ENCODE peak calls at places on chromosomes 6 and 20, in four cellular contexts. S is mesendoderm, K is trophoblast cell, H is IMR-90. U is an unnamed sample.

GRCh38 chr20:14604143-14604542 is 266.7 kb upstream of the FLRT3 start:
- DNase-seq in H (no peak), S (no peak), K (no peak), U (no peak)

GRCh38 chr6:128482642-128483041 is 37.8 kb downstream of the PTPRK start:
- DNase-seq in K (no peak), S (peak), H (no peak), U (no peak)

GRCh38 chr6:36615018-36615761 is 21.0 kb downstream of the SRSF3 start:
- DNase-seq in H (peak), S (peak), K (peak), U (peak)

GRCh38 chr20:13321416-13321815 is 100.3 kb downstream of the ISM1 start:
- DNase-seq in S (no peak), K (no peak), H (no peak), U (no peak)

GRCh38 chr6:51678274-51678673 is 409.1 kb downstream of the PKHD1 start:
- DNase-seq in K (no peak), S (no peak), H (no peak), U (no peak)

GRCh38 chr6:98526465-98526864 is 307.9 kb upstream of the POU3F2 start:
- DNase-seq in K (no peak), H (no peak), S (no peak), U (no peak)

GRCh38 chr6:138618168-138618567 is 118.9 kb upstream of the NHSL1 start:
- DNase-seq in K (no peak), H (peak), S (no peak), U (no peak)

GRCh38 chr6:154247119-154247814 is 109.3 kb downstream of the IPCEF1 start:
- DNase-seq in S (peak), K (peak), H (no peak), U (peak)

GRCh38 chr6:129402244-129402643 is 307.7 kb downstream of the ARHGAP18 start:
- DNase-seq in H (peak), S (peak), K (peak), U (no peak)

GRCh38 chr6:40185486-40185885 is 251.2 kb upstream of the MOCS1 start:
- DNase-seq in H (no peak), K (no peak), S (no peak), U (no peak)

GRCh38 chr20:10667560-10668167 is 6.1 kb downstream of the JAG1 start:
- DNase-seq in K (no peak), H (no peak), S (no peak), U (peak)

GRCh38 chr6:127462391-127462790 is 3.2 kb upstream of the KIAA0408 start:
- DNase-seq in H (peak), K (no peak), S (peak), U (no peak)

GRCh38 chr6:8194499-8194898 is 92.2 kb upstream of the EEF1E1 start:
- DNase-seq in H (no peak), K (no peak), S (peak), U (no peak)

GRCh38 chr20:49115565-49115964 is 69.5 kb downstream of the CSE1L start:
- DNase-seq in H (peak), S (no peak), K (no peak), U (no peak)

GRCh38 chr6:23797041-23797440 is 329.0 kb upstream of the NRSN1 start:
- DNase-seq in S (peak), K (no peak), H (no peak), U (no peak)

GRCh38 chr6:43186019-43186418 is 4.0 kb downstream of the CUL9 start:
- DNase-seq in S (no peak), K (no peak), H (no peak), U (no peak)

GRCh38 chr6:66599541-66599940 is 892.5 kb upstream of the EYS start:
- DNase-seq in K (no peak), S (no peak), H (no peak), U (no peak)

GRCh38 chr20:49797292-49797628 is 15.4 kb upstream of the SLC9A8 start:
- DNase-seq in K (no peak), S (no peak), H (no peak), U (no peak)

GRCh38 chr6:152380351-152380767 is 256.8 kb downstream of the SYNE1 start:
- DNase-seq in H (peak), S (peak), K (peak), U (no peak)

GRCh38 chr6:167861424-167861823 is 34.7 kb downstream of the AFDN start:
- DNase-seq in S (peak), K (no peak), H (no peak), U (no peak)

GRCh38 chr20:8853805-8854338 is 215.0 kb upstream of the PLCB4 start:
- DNase-seq in S (peak), H (peak), K (peak), U (peak)

GRCh38 chr6:4039348-4039747 is 39.6 kb downstream of the FAM217A start:
- DNase-seq in K (no peak), H (no peak), S (no peak), U (no peak)

GRCh38 chr6:28446818-28447511 is 3.7 kb upstream of the ZSCAN23 start:
- DNase-seq in K (no peak), S (peak), H (peak), U (peak)

GRCh38 chr6:166736606-166737005 is 109.6 kb upstream of the RPS6KA2 start:
- DNase-seq in S (peak), H (peak), K (no peak), U (no peak)

GRCh38 chr6:113754291-113754690 is 102.9 kb upstream of the MARCKS start:
- DNase-seq in H (no peak), K (no peak), S (no peak), U (no peak)

GRCh38 chr20:47330933-47331708 is 25.4 kb downstream of the ZMYND8 start:
- DNase-seq in K (peak), S (no peak), H (peak), U (no peak)

GRCh38 chr6:141321486-141322347 is 811.0 kb upstream of the GJE1 start:
- DNase-seq in H (peak), S (peak), K (peak), U (no peak)

GRCh38 chr20:32164984-32165735 is 42.4 kb downstream of the PLAGL2 start:
- DNase-seq in K (no peak), H (peak), S (no peak), U (no peak)

GRCh38 chr20:57251344-57251743 is 15.1 kb downstream of the BMP7 start:
- DNase-seq in S (peak), H (no peak), K (no peak), U (no peak)

GRCh38 chr20:4160761-4161305 is 145.5 kb upstream of the RNF24 start:
- DNase-seq in K (no peak), H (peak), S (no peak), U (no peak)

GRCh38 chr20:42565106-42565990 is 624.4 kb downstream of the PTPRT start:
- DNase-seq in S (no peak), K (no peak), H (no peak), U (no peak)

GRCh38 chr20:3074812-3075211 is 3.4 kb downstream of the OXT start:
- DNase-seq in S (no peak), K (no peak), H (no peak), U (no peak)

GRCh38 chr6:167469101-167469500 is 144.2 kb downstream of the TTLL2 start:
- DNase-seq in S (no peak), H (no peak), K (no peak), U (no peak)

GRCh38 chr6:133768656-133769295 is 120.1 kb upstream of the TCF21 start:
- DNase-seq in H (no peak), S (peak), K (no peak), U (no peak)

GRCh38 chr6:2524090-2524489 is 226.6 kb downstream of the MYLK4 start:
- DNase-seq in H (no peak), S (peak), K (peak), U (no peak)

GRCh38 chr20:17543531-17543961 is 12.4 kb upstream of the BFSP1 start:
- DNase-seq in K (no peak), H (peak), S (no peak), U (no peak)

GRCh38 chr6:6918216-6918983 is 189.4 kb upstream of the RREB1 start:
- DNase-seq in H (peak), S (no peak), K (peak), U (no peak)

GRCh38 chr6:156880913-156881312 is 103.7 kb downstream of the ARID1B start:
- DNase-seq in H (no peak), S (no peak), K (peak), U (no peak)

GRCh38 chr6:156881687-156882629 is 104.8 kb downstream of the ARID1B start:
- DNase-seq in K (no peak), H (peak), S (no peak), U (no peak)

GRCh38 chr6:156877126-156877863 is 100.1 kb downstream of the ARID1B start:
- DNase-seq in S (no peak), K (no peak), H (no peak), U (no peak)

GRCh38 chr6:156878688-156879087 is 101.5 kb downstream of the ARID1B start:
- DNase-seq in S (no peak), H (no peak), K (no peak), U (no peak)

DNA sequence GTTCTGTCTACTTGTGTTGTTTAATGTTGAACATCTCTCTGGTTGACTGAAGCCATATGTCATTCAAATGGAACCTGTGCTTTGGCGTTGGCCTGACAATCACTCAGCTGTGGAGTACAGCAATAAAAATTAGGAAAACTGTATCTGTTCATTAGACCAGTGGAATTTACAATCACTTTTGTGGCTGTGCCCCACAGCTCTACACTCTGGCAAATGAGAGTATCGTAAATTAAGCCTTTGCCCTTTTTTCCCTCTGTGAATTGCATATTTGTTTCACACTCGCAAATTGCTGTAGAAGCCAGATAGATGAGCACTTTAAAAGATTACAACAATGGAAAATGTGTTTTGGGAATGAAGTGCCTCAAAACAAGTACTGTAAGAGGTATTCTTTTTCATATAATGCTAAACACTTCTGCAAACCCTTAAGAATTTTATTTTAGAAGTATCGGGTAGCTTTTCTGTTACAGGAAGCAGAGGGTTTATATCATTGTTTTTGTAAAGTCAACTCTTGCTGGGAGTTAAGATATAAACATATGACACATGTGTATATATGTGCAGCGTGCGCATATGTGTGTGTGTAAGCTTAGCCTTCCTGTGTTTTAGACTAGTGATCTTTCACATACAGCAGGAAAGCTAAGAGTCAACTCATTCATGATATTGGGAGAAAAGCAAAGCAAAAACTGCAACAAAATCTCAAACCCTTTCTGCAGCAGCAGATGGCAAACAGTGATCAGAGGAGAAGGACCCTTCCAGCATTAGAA is 102.2 kb downstream of the ARID1B start:
- DNase-seq in K (no peak), S (no peak), H (peak), U (no peak)
- H3K23ac ChIP-seq in K (no peak), S (no peak), H (peak), U (no peak)

GRCh38 chr6:33991610-33992009 is 154.3 kb downstream of the GRM4 start:
- DNase-seq in H (no peak), S (no peak), K (no peak), U (no peak)

GRCh38 chr6:33993091-33993490 is 152.8 kb downstream of the GRM4 start:
- DNase-seq in H (no peak), S (no peak), K (no peak), U (no peak)

GRCh38 chr6:33990061-33990541 is 155.8 kb downstream of the GRM4 start:
- DNase-seq in S (no peak), K (no peak), H (no peak), U (no peak)

GRCh38 chr6:33993653-33994052 is 152.2 kb downstream of the GRM4 start:
- DNase-seq in S (no peak), K (no peak), H (no peak), U (no peak)

GRCh38 chr6:33992191-33992590 is 153.7 kb downstream of the GRM4 start:
- DNase-seq in H (no peak), S (no peak), K (no peak), U (no peak)
- H3K23ac ChIP-seq in H (no peak), S (no peak), K (no peak), U (no peak)

DNA sequence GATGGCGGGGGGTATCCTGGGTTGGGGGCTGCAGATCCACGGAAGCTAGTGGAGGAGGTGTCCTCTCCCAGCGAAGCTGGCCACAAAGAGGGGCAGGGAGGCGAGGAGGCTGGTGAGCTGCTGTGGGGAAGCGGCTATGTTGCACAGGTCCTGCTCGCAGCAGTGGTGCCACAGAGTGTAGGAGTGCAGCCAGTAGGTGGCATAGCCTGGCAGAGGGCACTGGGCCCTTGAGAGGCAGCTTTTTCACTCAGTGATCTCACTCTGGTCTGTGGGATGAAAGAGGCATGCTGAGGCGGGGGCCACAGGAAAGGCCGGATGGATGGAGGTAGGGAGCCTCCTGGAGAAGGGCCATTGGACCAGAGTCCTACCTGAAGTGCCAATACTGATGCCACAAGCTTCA is 2.9 kb upstream of the LY6G6D start:
- DNase-seq in S (no peak), K (no peak), H (no peak), U (no peak)
- H3K23ac ChIP-seq in S (no peak), K (no peak), H (no peak), U (peak)

DNA sequence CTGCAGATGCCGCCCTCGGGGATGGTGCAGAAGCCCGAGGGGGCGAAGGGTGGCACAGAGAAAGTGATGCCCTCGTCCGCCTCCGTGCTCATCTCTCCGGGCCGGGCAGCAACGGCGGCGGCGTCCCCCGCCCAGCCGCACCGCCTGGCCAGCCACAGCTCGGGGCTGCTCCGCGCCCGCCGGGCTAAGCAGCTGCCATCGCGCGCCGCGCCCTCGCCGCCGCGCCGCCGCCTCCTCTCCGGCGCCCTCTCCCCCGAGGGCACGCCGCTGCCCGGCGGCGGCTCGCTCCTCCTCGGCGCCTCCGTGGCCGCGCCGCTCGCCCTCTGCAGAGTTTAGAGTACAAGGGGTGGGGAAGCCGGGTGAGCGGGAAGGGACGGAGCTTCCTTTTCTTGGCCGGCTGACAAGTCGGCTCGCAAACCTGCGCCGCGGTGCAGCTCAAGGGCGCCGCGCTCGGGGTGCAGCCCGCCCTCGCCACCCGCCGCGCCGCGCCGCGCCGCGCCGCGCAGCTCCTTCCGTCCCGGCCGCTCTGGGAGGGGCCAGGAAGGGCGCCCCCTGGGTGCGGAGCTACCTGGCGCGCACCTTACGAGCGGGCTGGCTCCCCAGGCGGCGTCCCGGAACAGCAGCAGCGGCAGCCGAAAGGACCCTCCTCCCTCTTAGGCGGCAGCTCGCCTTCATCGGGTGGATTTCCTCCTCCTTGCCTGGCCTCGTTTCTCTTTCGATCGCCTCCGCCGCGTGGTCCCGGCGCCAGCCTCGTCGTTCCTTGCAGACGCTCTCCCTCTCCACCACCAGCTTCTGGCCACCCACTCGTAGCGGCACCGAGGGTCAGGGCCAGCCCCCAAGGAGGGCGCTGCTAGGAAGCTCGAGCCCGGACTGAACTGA is at the start of gene MAP3K5:
- DNase-seq in H (peak), K (peak), S (peak), U (peak)
- H3K23ac ChIP-seq in H (peak), K (no peak), S (peak), U (peak)

DNA sequence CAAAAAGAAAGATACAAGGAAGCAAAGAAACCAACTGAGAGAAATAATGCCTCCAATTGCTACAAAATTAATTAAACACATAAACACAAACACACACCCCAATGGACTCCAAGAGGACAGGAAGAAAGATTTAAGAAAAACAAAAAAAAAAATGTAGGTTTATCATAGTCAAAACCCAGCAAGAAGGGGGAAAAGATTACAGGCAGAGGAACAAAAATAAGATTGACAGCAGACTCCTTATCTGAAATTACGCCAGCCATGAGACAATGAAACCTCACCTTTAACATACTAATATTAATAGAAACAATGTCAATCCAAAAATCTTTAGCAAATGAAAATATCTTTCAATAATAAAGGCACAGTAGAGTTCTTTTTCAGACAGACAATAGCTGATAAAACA is 155.8 kb downstream of the RNGTT start:
- DNase-seq in K (no peak), H (no peak), S (no peak), U (no peak)
- H3K23ac ChIP-seq in K (no peak), H (no peak), S (no peak), U (no peak)

DNA sequence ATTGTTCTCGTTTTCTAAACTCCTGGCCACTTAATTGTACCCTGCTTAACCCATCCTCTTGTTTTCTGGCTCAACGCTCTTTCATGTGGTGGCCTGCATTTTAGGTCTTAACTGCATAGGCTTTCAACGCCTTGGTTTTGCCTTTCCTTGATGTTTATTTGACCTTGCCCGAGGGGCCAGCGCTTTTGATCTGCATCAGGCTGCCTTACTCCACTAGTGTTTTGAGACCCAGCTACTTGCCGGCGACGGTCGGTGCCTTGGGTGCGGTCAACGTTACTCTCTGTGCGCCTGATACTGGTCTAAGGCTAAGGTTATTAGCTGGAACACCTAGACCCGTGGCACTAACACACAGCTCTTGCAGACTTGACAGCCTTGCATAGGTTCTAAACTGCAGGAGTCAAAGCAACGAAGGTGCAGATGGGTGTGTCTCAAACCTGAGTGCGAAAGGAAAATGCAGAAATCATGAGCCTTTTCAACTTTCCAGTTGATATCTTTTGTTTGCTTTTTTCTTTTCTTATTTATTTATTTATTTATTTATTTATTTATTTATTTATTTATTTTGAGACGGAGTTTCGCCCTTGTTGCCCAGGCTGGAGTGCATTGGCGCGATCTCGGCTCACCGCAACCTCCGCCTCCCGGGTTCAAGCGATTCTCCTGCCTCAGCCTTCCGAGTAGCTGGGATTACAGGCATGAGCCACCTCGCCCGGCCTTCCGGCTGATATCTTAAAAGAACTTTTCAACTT is 138.8 kb downstream of the HFE start:
- DNase-seq in H (no peak), K (no peak), S (no peak), U (no peak)
- H3K23ac ChIP-seq in H (peak), K (no peak), S (no peak), U (peak)

DNA sequence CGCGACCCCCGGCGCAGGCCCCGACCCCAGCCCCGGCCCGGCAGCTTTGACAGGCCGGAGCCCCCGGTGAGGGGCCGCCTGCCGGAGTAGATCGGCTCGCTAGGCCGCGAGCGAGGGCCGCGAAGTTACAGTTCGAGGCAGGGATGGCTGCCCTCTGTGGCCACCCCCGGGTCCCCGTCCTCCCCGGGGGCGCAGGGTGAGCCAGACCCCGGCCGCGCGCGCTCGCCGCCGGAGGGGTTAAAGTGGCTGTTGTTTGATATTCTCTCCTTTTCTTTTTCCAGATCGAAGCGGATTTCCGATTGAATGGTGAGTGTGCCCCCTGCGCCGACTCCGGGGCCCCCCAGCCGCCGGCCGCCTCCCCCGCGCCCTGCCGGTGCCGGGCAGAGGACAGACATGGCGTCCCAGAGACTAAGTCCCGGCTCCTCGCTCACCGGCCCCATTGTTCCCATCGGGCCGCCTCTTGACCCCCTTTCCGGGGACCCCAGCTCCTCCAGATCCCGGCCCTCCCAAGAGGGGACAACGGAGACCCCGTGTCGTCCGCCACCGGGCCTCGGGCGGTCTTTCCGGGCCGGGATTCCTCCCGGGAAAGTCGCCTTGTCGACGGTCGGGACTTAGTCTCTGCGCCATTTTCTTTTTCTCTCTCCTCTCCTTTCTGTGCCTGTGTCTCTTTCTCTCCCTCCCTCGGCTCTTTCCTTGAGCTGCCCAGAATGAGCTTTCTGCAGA is 689 bp downstream of the TOP1 start:
- DNase-seq in H (no peak), K (peak), S (peak), U (peak)
- H3K23ac ChIP-seq in H (peak), K (no peak), S (no peak), U (no peak)

U was measured in neuronal stem cell.